ENCODE peak calls at places on chromosome 18, in eight cellular contexts. Z is activated CD4-positive, CD25-positive, alpha-beta regulatory T cell; F is psoas muscle; G is HEK293T; V is IMR-90; W is T-cell; L is substantia nigra; U is SW480. O is an unnamed sample.

GRCh38 chr18:76573325-76574025 is 78.4 kb upstream of the ZNF516 start:
- DNase-seq in Z (no peak), G (no peak), W (no peak), U (no peak), V (peak; percentile 80), L (no peak), F (no peak), O (no peak)

GRCh38 chr18:26407721-26408601 is 140.4 kb downstream of the KCTD1 start:
- DNase-seq in Z (no peak), F (no peak), G (no peak), L (no peak), W (no peak), V (no peak), U (no peak), O (no peak)

GRCh38 chr18:53426656-53427055 is 797.8 kb downstream of the MBD2 start:
- DNase-seq in F (no peak), L (no peak), U (no peak), W (no peak), G (no peak), Z (no peak), V (no peak), O (no peak)

GRCh38 chr18:63366270-63366990 is 576 bp downstream of the KDSR start:
- DNase-seq in W (peak; percentile 35), G (peak; percentile 30), Z (peak; percentile 34), U (peak; percentile 75), F (peak; percentile 68), L (peak; percentile 47), V (peak; percentile 69), O (peak; percentile 48)

GRCh38 chr18:73881396-73881795 is 266.2 kb downstream of the FBXO15 start:
- DNase-seq in W (no peak), Z (no peak), F (no peak), G (no peak), L (no peak), U (no peak), V (no peak), O (no peak)

GRCh38 chr18:20966795-20967194 is 144.8 kb downstream of the ROCK1 start:
- DNase-seq in G (no peak), U (no peak), F (no peak), L (no peak), V (no peak), Z (no peak), W (no peak), O (no peak)

GRCh38 chr18:79523221-79523737 is 127.5 kb downstream of the NFATC1 start:
- DNase-seq in W (peak; percentile 79), F (no peak), G (no peak), Z (no peak), L (no peak), U (no peak), V (no peak), O (no peak)

GRCh38 chr18:33201509-33201926 is 239.0 kb downstream of the CCDC178 start:
- DNase-seq in Z (no peak), G (peak; percentile 69), L (no peak), U (peak; percentile 46), W (no peak), V (no peak), F (no peak), O (no peak)

GRCh38 chr18:50429207-50429948 is 54.5 kb downstream of the SKA1 start:
- DNase-seq in L (no peak), F (no peak), U (peak; percentile 8), V (peak; percentile 12), Z (no peak), W (no peak), G (peak; percentile 6), O (no peak)

GRCh38 chr18:35028556-35028955 is 12.7 kb upstream of the MAPRE2 start:
- DNase-seq in L (no peak), V (no peak), W (no peak), G (no peak), Z (no peak), F (no peak), U (no peak), O (no peak)

GRCh38 chr18:38539373-38539772 is 973.8 kb upstream of the CELF4 start:
- DNase-seq in V (no peak), W (no peak), F (no peak), L (no peak), G (no peak), Z (no peak), U (no peak), O (no peak)

GRCh38 chr18:44680271-44681038 is at the start of gene SETBP1:
- DNase-seq in Z (peak; percentile 2), V (peak; percentile 2), L (peak; percentile 71), F (peak; percentile 79), G (peak; percentile 31), W (peak; percentile 4), U (peak; percentile 40), O (peak; percentile 66)

GRCh38 chr18:7307586-7307985 is 76.7 kb downstream of the LRRC30 start:
- DNase-seq in W (no peak), F (no peak), G (no peak), U (no peak), Z (no peak), V (no peak), L (no peak), O (no peak)

GRCh38 chr18:44423826-44424225 is 256.9 kb upstream of the SETBP1 start:
- DNase-seq in W (no peak), F (no peak), V (no peak), L (no peak), U (no peak), G (no peak), Z (no peak), O (no peak)

GRCh38 chr18:78160961-78161656 is 818.5 kb upstream of the SALL3 start:
- DNase-seq in Z (no peak), V (no peak), L (no peak), W (no peak), U (no peak), G (no peak), F (no peak), O (no peak)

GRCh38 chr18:11488175-11488574 is 121.2 kb upstream of the SLC35G4 start:
- DNase-seq in L (no peak), F (no peak), U (no peak), G (no peak), W (no peak), V (peak; percentile 41), Z (no peak), O (no peak)

GRCh38 chr18:14026199-14026598 is 106.0 kb downstream of the ZNF519 start:
- DNase-seq in G (no peak), W (no peak), L (no peak), F (no peak), U (no peak), Z (no peak), V (no peak), O (no peak)

GRCh38 chr18:9690418-9691178 is 17.5 kb upstream of the RAB31 start:
- DNase-seq in F (no peak), L (no peak), W (no peak), Z (no peak), V (peak; percentile 67), G (no peak), U (no peak), O (no peak)

GRCh38 chr18:3874593-3874992 is 424.6 kb downstream of the TGIF1 start:
- DNase-seq in G (no peak), W (no peak), V (no peak), U (no peak), Z (no peak), L (no peak), F (no peak), O (no peak)

GRCh38 chr18:57657566-57657965 is 35.9 kb upstream of the NARS1 start:
- DNase-seq in G (no peak), W (no peak), L (no peak), F (no peak), U (no peak), V (no peak), Z (no peak), O (no peak)

GRCh38 chr18:20997371-20997770 is 114.2 kb downstream of the ROCK1 start:
- DNase-seq in W (no peak), U (no peak), Z (no peak), G (no peak), F (no peak), L (no peak), V (no peak), O (no peak)

GRCh38 chr18:31512203-31512764 is 14.3 kb downstream of the DSG2 start:
- DNase-seq in V (peak; percentile 71), G (no peak), U (peak; percentile 82), W (no peak), F (no peak), Z (no peak), L (no peak), O (no peak)

GRCh38 chr18:75218524-75218923 is 7.9 kb downstream of the TSHZ1 start:
- DNase-seq in G (no peak), W (no peak), U (no peak), F (no peak), V (no peak), Z (no peak), L (no peak), O (no peak)

GRCh38 chr18:49023281-49023937 is 72.6 kb upstream of the SMAD7 start:
- DNase-seq in Z (no peak), W (no peak), G (no peak), U (no peak), V (no peak), F (no peak), L (no peak), O (no peak)

GRCh38 chr18:21735452-21736015 is 5.1 kb upstream of the MIB1 start:
- DNase-seq in U (peak; percentile 69), L (no peak), Z (peak; percentile 28), F (no peak), W (peak; percentile 45), G (no peak), V (peak; percentile 73), O (no peak)

GRCh38 chr18:23437357-23438045 is 15.6 kb upstream of the RIOK3 start:
- DNase-seq in W (peak; percentile 64), G (peak; percentile 89), L (peak; percentile 87), Z (peak; percentile 64), V (peak; percentile 62), U (peak; percentile 63), F (peak; percentile 84), O (peak; percentile 60)

GRCh38 chr18:57150828-57151227 is 3.9 kb downstream of the BOD1L2 start:
- DNase-seq in L (peak; percentile 3), W (no peak), V (no peak), Z (no peak), U (no peak), G (no peak), F (no peak), O (no peak)

GRCh38 chr18:28177828-28178635 is 1.1 kb upstream of the CDH2 start:
- DNase-seq in V (peak; percentile 36), U (no peak), Z (no peak), L (peak; percentile 90), G (peak; percentile 74), W (no peak), F (peak; percentile 46), O (peak; percentile 68)

O was measured in HuH-7.